ENCODE peak calls at places on chromosomes 16 and 17, in eight cellular contexts. G, D, Z, L, Q, M, U and H are unnamed samples.

GRCh38 chr17:9544221-9544620 is 31.4 kb downstream of the STX8 start:
- DNase-seq in G (no peak), D (no peak), Z (no peak), L (no peak), Q (no peak), M (no peak), U (no peak), H (no peak)

GRCh38 chr17:38606646-38607611 is 1.2 kb upstream of the SRCIN1 start:
- DNase-seq in G (no peak), D (no peak), Z (no peak), L (no peak), Q (peak), M (no peak), U (no peak), H (no peak)

GRCh38 chr17:18950944-18951905 is 740 bp upstream of the SLC5A10 start:
- DNase-seq in G (peak), D (no peak), Z (no peak), L (no peak), Q (peak), M (no peak), U (no peak), H (no peak)

GRCh38 chr17:35238817-35239216 is 4.1 kb upstream of the SLFN5 start:
- DNase-seq in G (no peak), D (peak), Z (no peak), L (no peak), Q (no peak), M (no peak), U (no peak), H (no peak)

GRCh38 chr16:12661656-12662172 is 142.0 kb downstream of the CPPED1 start:
- DNase-seq in G (no peak), D (peak), Z (no peak), L (peak), Q (no peak), M (no peak), U (peak), H (no peak)

GRCh38 chr17:81090361-81091133 is 55.6 kb downstream of the BAIAP2 start:
- DNase-seq in G (peak), D (no peak), Z (no peak), L (no peak), Q (peak), M (peak), U (no peak), H (peak)

GRCh38 chr17:74858672-74859438 is 830 bp downstream of the GRIN2C start:
- DNase-seq in G (no peak), D (no peak), Z (no peak), L (no peak), Q (no peak), M (no peak), U (no peak), H (no peak)

GRCh38 chr17:4810696-4811289 is 3.8 kb downstream of the PLD2 start:
- DNase-seq in G (no peak), D (no peak), Z (no peak), L (no peak), Q (no peak), M (no peak), U (no peak), H (no peak)

GRCh38 chr17:4540224-4541040 is 14.8 kb downstream of the MYBBP1A start:
- DNase-seq in G (peak), D (no peak), Z (no peak), L (no peak), Q (peak), M (no peak), U (no peak), H (peak)

GRCh38 chr16:588639-588888 is 1.3 kb upstream of the RAB40C start:
- DNase-seq in G (peak), D (peak), Z (peak), L (no peak), Q (peak), M (peak), U (peak), H (no peak)

GRCh38 chr16:68070811-68071546 is 14.2 kb upstream of the NFATC3 start:
- DNase-seq in G (no peak), D (no peak), Z (no peak), L (no peak), Q (no peak), M (no peak), U (no peak), H (peak)

GRCh38 chr16:58116529-58116928 is 12.7 kb downstream of the CFAP20 start:
- DNase-seq in G (no peak), D (no peak), Z (no peak), L (no peak), Q (no peak), M (no peak), U (no peak), H (no peak)
- TF ChIP-seq POLR2A in G (no peak), D (no peak), Z (no peak), L (no peak), Q (no peak), M (no peak), U (no peak), H (no peak)

GRCh38 chr16:52556083-52556482 is 9.1 kb upstream of the TOX3 start:
- DNase-seq in G (no peak), D (no peak), Z (no peak), L (no peak), Q (no peak), M (no peak), U (no peak), H (no peak)
- TF ChIP-seq POLR2A in G (no peak), D (no peak), Z (no peak), L (no peak), Q (no peak), M (no peak), U (no peak), H (no peak)

GRCh38 chr16:85271198-85271597 is 158.9 kb upstream of the CIBAR2 start:
- DNase-seq in G (no peak), D (no peak), Z (no peak), L (no peak), Q (no peak), M (no peak), U (no peak), H (no peak)

GRCh38 chr16:85274501-85274900 is 162.2 kb upstream of the CIBAR2 start:
- DNase-seq in G (no peak), D (no peak), Z (no peak), L (no peak), Q (no peak), M (no peak), U (no peak), H (no peak)

GRCh38 chr16:85275533-85276249 is 163.4 kb upstream of the CIBAR2 start:
- DNase-seq in G (peak), D (peak), Z (peak), L (peak), Q (peak), M (peak), U (peak), H (peak)

GRCh38 chr16:85274924-85275323 is 162.7 kb upstream of the CIBAR2 start:
- DNase-seq in G (no peak), D (no peak), Z (no peak), L (no peak), Q (no peak), M (no peak), U (no peak), H (no peak)

GRCh38 chr16:85273293-85273692 is 161.0 kb upstream of the CIBAR2 start:
- DNase-seq in G (no peak), D (no peak), Z (no peak), L (no peak), Q (no peak), M (no peak), U (no peak), H (no peak)
- TF ChIP-seq POLR2A in G (no peak), D (no peak), Z (no peak), L (no peak), Q (no peak), M (no peak), U (no peak), H (no peak)

GRCh38 chr16:87853411-87854052 is 15.8 kb downstream of the SLC7A5 start:
- DNase-seq in G (peak), D (peak), Z (peak), L (peak), Q (peak), M (peak), U (peak), H (peak)
- TF ChIP-seq POLR2A in G (no peak), D (peak), Z (peak), L (peak), Q (no peak), M (peak), U (no peak), H (no peak)

GRCh38 chr16:88427376-88427775 is 25.7 kb upstream of the ZFPM1 start:
- DNase-seq in G (no peak), D (no peak), Z (no peak), L (no peak), Q (no peak), M (no peak), U (no peak), H (no peak)
- TF ChIP-seq POLR2A in G (no peak), D (no peak), Z (no peak), L (no peak), Q (no peak), M (no peak), U (no peak), H (no peak)

GRCh38 chr17:39926588-39927100 is 757 bp downstream of the ORMDL3 start:
- DNase-seq in G (peak), D (no peak), Z (no peak), L (no peak), Q (peak), M (no peak), U (peak), H (no peak)
- TF ChIP-seq POLR2A in G (no peak), D (no peak), Z (no peak), L (no peak), Q (no peak), M (no peak), U (no peak), H (no peak)

GRCh38 chr17:77361986-77362620 is 221.3 kb downstream of the SEC14L1 start:
- DNase-seq in G (peak), D (no peak), Z (peak), L (no peak), Q (no peak), M (no peak), U (no peak), H (peak)
- TF ChIP-seq POLR2A in G (no peak), D (no peak), Z (no peak), L (no peak), Q (no peak), M (no peak), U (no peak), H (no peak)

GRCh38 chr17:63842540-63843386 is at the start of gene SMARCD2:
- DNase-seq in G (peak), D (peak), Z (peak), L (peak), Q (peak), M (peak), U (peak), H (peak)
- TF ChIP-seq POLR2A in G (peak), D (peak), Z (peak), L (no peak), Q (no peak), M (peak), U (peak), H (no peak)

GRCh38 chr16:50583211-50583610 is 35.0 kb downstream of the NKD1 start:
- DNase-seq in G (no peak), D (no peak), Z (no peak), L (no peak), Q (no peak), M (no peak), U (no peak), H (no peak)
- TF ChIP-seq POLR2A in G (no peak), D (no peak), Z (no peak), L (no peak), Q (no peak), M (no peak), U (no peak), H (no peak)